ENCODE peak calls at places on chromosomes 5 and 9, in seven cellular contexts. F is GM12878, C is HepG2, T is H1, V is SK-N-SH, Z is GM12892, Q is K562. G is an unnamed sample.

GRCh38 chr5:84304591-84304990 is 80.1 kb downstream of the EDIL3 start:
- DNase-seq in Z (no peak), Q (no peak), C (no peak), V (no peak), T (no peak), F (no peak), G (no peak)

GRCh38 chr5:78320461-78320860 is 26.0 kb upstream of the AP3B1 start:
- DNase-seq in Q (peak; percentile 42), F (no peak), Z (no peak), C (peak; percentile 15), T (no peak), V (peak; percentile 26), G (peak; percentile 6)

GRCh38 chr9:98575379-98576346 is 133.1 kb downstream of the GABBR2 start:
- DNase-seq in T (no peak), F (peak; percentile 86), Q (peak; percentile 95), V (no peak), Z (peak; percentile 56), C (no peak), G (peak; percentile 58)

GRCh38 chr9:107447834-107448233 is 41.7 kb downstream of the KLF4 start:
- DNase-seq in V (no peak), Z (no peak), Q (no peak), C (no peak), F (no peak), T (no peak), G (no peak)

GRCh38 chr5:169920446-169920845 is 59.8 kb downstream of the INSYN2B start:
- DNase-seq in Q (no peak), C (no peak), Z (no peak), T (no peak), V (no peak), F (no peak), G (no peak)

GRCh38 chr5:94908889-94909480 is 290.5 kb downstream of the SLF1 start:
- DNase-seq in F (no peak), T (no peak), Q (peak; percentile 38), Z (no peak), V (peak; percentile 43), C (peak; percentile 25), G (no peak)

GRCh38 chr9:38393128-38393809 is 767 bp downstream of the ALDH1B1 start:
- DNase-seq in T (no peak), Q (no peak), Z (peak; percentile 29), F (no peak), V (peak; percentile 49), C (no peak), G (no peak)

GRCh38 chr5:74916831-74917710 is 50.9 kb upstream of the FAM169A start:
- DNase-seq in T (no peak), F (no peak), C (peak; percentile 99), V (no peak), Z (no peak), Q (no peak), G (no peak)

GRCh38 chr9:76810377-76810957 is 46.2 kb downstream of the PCA3 start:
- DNase-seq in C (peak; percentile 33), Z (no peak), Q (peak; percentile 51), V (peak; percentile 37), F (no peak), T (peak; percentile 62), G (peak; percentile 19)

GRCh38 chr9:34253460-34253837 is 74.6 kb downstream of the UBAP1 start:
- DNase-seq in C (no peak), F (no peak), V (no peak), Q (no peak), T (no peak), Z (no peak), G (no peak)

GRCh38 chr5:160181965-160182622 is 47.2 kb upstream of the FABP6 start:
- DNase-seq in V (no peak), C (no peak), F (no peak), Z (no peak), T (no peak), Q (peak; percentile 39), G (no peak)

GRCh38 chr5:4868140-4868735 is 271.9 kb upstream of the ADAMTS16 start:
- DNase-seq in Q (peak; percentile 74), T (peak; percentile 88), V (peak; percentile 85), C (peak; percentile 42), Z (peak; percentile 52), F (no peak), G (peak; percentile 66)

GRCh38 chr5:39424751-39425524 is at the start of gene DAB2:
- DNase-seq in V (peak; percentile 37), T (peak; percentile 88), Z (no peak), Q (peak; percentile 85), C (peak; percentile 79), F (no peak), G (peak; percentile 12)

GRCh38 chr5:157024213-157024959 is 34.5 kb downstream of the HAVCR1 start:
- DNase-seq in V (no peak), Z (no peak), Q (no peak), F (no peak), C (no peak), T (no peak), G (no peak)

GRCh38 chr5:96159076-96159475 is 197.4 kb upstream of the ELL2 start:
- DNase-seq in Q (no peak), T (no peak), Z (no peak), V (no peak), F (no peak), C (no peak), G (no peak)

GRCh38 chr5:68026092-68026910 is 189.3 kb upstream of the PIK3R1 start:
- DNase-seq in T (no peak), Q (no peak), V (no peak), Z (no peak), C (no peak), F (no peak), G (no peak)

GRCh38 chr5:102867999-102868662 is 113.0 kb downstream of the PAM start:
- DNase-seq in T (no peak), C (no peak), Q (no peak), V (no peak), F (no peak), Z (no peak), G (no peak)

GRCh38 chr5:145350501-145350900 is 484.6 kb downstream of the PRELID2 start:
- DNase-seq in F (no peak), Z (no peak), T (no peak), Q (no peak), V (no peak), C (no peak), G (no peak)

GRCh38 chr9:84481819-84482218 is 141.3 kb upstream of the SLC28A3 start:
- DNase-seq in F (no peak), C (no peak), T (no peak), Q (no peak), Z (no peak), V (no peak), G (no peak)

GRCh38 chr5:15615859-15616258 is 115.9 kb downstream of the FBXL7 start:
- DNase-seq in T (no peak), F (no peak), Z (no peak), Q (no peak), C (no peak), V (no peak), G (no peak)

GRCh38 chr5:76737131-76737556 is 21.2 kb downstream of the F2R start:
- DNase-seq in F (peak; percentile 96), V (no peak), C (no peak), Q (peak; percentile 29), Z (no peak), T (no peak), G (no peak)

GRCh38 chr5:139757727-139758509 is 37.7 kb upstream of the PSD2 start:
- DNase-seq in V (no peak), Z (no peak), F (no peak), Q (no peak), C (peak; percentile 65), T (no peak), G (no peak)

GRCh38 chr9:135468866-135469521 is 10.6 kb upstream of the PPP1R26 start:
- DNase-seq in T (no peak), Q (peak; percentile 90), F (no peak), V (peak; percentile 57), Z (no peak), C (no peak), G (no peak)

GRCh38 chr5:127705120-127705892 is 2.1 kb downstream of the CCDC192 start:
- DNase-seq in C (no peak), T (no peak), Z (no peak), Q (peak; percentile 25), V (no peak), F (no peak), G (no peak)

GRCh38 chr5:10456583-10457562 is 15.2 kb downstream of the ROPN1L start:
- DNase-seq in C (no peak), V (no peak), F (no peak), Z (no peak), T (no peak), Q (no peak), G (no peak)

GRCh38 chr5:24629798-24630197 is 15.0 kb downstream of the CDH10 start:
- DNase-seq in V (no peak), Q (no peak), T (no peak), F (no peak), C (no peak), Z (no peak), G (no peak)

DNA sequence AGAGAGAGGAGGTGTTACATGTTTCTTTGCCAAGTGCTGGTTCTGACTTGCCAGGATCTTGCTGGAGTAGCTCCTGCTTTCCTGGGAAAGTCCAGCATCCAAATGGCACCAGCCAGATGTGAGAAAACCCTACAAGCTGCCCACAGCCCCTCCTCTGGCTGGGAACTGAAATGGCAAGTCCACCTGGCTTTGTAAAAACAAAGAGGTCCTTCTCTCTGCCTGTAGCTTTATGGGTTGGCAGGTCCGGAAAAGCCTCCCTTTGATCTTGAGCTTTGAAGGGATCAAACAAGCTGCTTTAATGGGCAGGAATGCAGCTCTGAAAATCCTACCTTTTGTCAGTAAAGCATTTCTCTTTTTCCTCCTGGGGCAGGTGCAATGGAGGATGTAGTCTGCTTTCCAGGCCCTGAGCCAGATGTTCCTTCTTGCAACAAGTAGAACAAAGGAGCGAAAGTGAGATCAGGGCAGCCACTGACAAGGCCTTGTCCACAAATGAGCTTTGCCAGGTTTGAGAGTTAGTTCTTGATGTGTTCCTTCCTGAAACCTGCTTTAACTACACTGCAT is 456.7 kb downstream of the ZNF608 start:
- DNase-seq in T (peak; percentile 47), Z (no peak), C (peak; percentile 91), V (no peak), F (no peak), Q (no peak), G (no peak)
- TF ChIP-seq TAF1 in T (no peak), Z (no peak), C (no peak), V (no peak), F (no peak), Q (no peak), G (no peak)

GRCh38 chr5:113266227-113266912 is 168.4 kb downstream of the TSSK1B start:
- DNase-seq in Q (no peak), F (no peak), V (no peak), C (no peak), T (no peak), Z (no peak), G (no peak)
- TF ChIP-seq TAF1 in Q (no peak), F (no peak), V (no peak), C (no peak), T (no peak), Z (no peak), G (no peak)

GRCh38 chr9:100848731-100849130 is 179.8 kb upstream of the PLPPR1 start:
- DNase-seq in Q (no peak), F (no peak), T (no peak), C (no peak), V (no peak), Z (no peak), G (no peak)
- TF ChIP-seq TAF1 in Q (no peak), F (no peak), T (no peak), C (no peak), V (no peak), Z (no peak), G (no peak)

GRCh38 chr9:79189511-79189924 is 382.2 kb upstream of the TLE4 start:
- DNase-seq in T (no peak), C (no peak), Z (no peak), F (no peak), Q (no peak), V (peak; percentile 16), G (no peak)

GRCh38 chr9:79185866-79186265 is 385.9 kb upstream of the TLE4 start:
- DNase-seq in V (no peak), C (no peak), F (no peak), Q (no peak), T (no peak), Z (no peak), G (no peak)

GRCh38 chr9:79184821-79185220 is 386.9 kb upstream of the TLE4 start:
- DNase-seq in C (no peak), T (no peak), V (no peak), F (no peak), Z (no peak), Q (no peak), G (no peak)
- TF ChIP-seq TAF1 in C (no peak), T (no peak), V (no peak), F (no peak), Z (no peak), Q (no peak), G (no peak)

G was measured in GM12891.